ENCODE peak calls at places on chromosomes 11 and 22, in four cellular contexts. E, V, D and S are unnamed samples.

GRCh38 chr22:31296258-31296657 is 4.0 kb upstream of the PIK3IP1 start:
- DNase-seq in E (no peak), V (no peak), D (no peak), S (no peak)

GRCh38 chr11:131511794-131512193 is 141.4 kb downstream of the NTM start:
- DNase-seq in V (no peak), D (no peak), E (no peak), S (peak; percentile 23)

GRCh38 chr11:15622231-15622890 is 507.6 kb downstream of the INSC start:
- DNase-seq in D (no peak), E (no peak), V (no peak), S (no peak)

GRCh38 chr11:69601346-69601975 is 39.5 kb upstream of the CCND1 start:
- DNase-seq in E (no peak), D (no peak), V (no peak), S (no peak)

GRCh38 chr11:130865772-130866114 is 50.5 kb downstream of the SNX19 start:
- DNase-seq in E (no peak), V (no peak), D (no peak), S (no peak)

GRCh38 chr11:79486239-79486984 is 45.6 kb upstream of the TENM4 start:
- DNase-seq in E (no peak), V (no peak), D (no peak), S (no peak)

GRCh38 chr22:26547426-26547825 is 35.2 kb upstream of the TFIP11 start:
- DNase-seq in D (no peak), E (no peak), V (no peak), S (no peak)

GRCh38 chr22:47203554-47203991 is 441.1 kb downstream of the TBC1D22A start:
- DNase-seq in E (no peak), D (no peak), V (no peak), S (no peak)

GRCh38 chr11:60528934-60529333 is 13.7 kb downstream of the MS4A13 start:
- DNase-seq in E (no peak), V (no peak), D (no peak), S (no peak)

GRCh38 chr11:118295834-118296454 is 8.6 kb upstream of the CD3E start:
- DNase-seq in V (no peak), D (no peak), E (no peak), S (no peak)

GRCh38 chr11:9459573-9460321 is 1.1 kb upstream of the ZNF143 start:
- DNase-seq in E (no peak), V (no peak), D (no peak), S (peak; percentile 7)

GRCh38 chr11:115523727-115524399 is 19.6 kb upstream of the CADM1 start:
- DNase-seq in V (no peak), E (no peak), D (no peak), S (no peak)

GRCh38 chr22:42439821-42440674 is 7.8 kb upstream of the NFAM1 start:
- DNase-seq in V (no peak), E (peak; percentile 69), D (no peak), S (no peak)

GRCh38 chr22:35399114-35399677 is 744 bp upstream of the MCM5 start:
- DNase-seq in D (no peak), V (no peak), E (no peak), S (no peak)

GRCh38 chr22:39349967-39350802 is at the start of gene SYNGR1:
- DNase-seq in D (no peak), E (no peak), V (no peak), S (peak; percentile 34)

GRCh38 chr11:8192016-8192895 is 23.4 kb upstream of the RIC3 start:
- DNase-seq in D (peak; percentile 43), V (peak; percentile 38), E (peak; percentile 36), S (peak; percentile 84)